ENCODE peak calls at places on chromosomes 4 and X, in nine cellular contexts. D is suprapubic skin, A is sigmoid colon, W is ovary, K is H1, E is IMR-90, I is endothelial cell of umbilical vein, P is stomach, Q is breast epithelium. F is an unnamed sample.

GRCh38 chr4:13248621-13249298 is 235.4 kb downstream of the RAB28 start:
- DNase-seq in Q (no peak), E (peak; percentile 6), W (no peak), P (no peak), D (no peak), K (no peak), I (no peak), A (no peak), F (no peak)

GRCh38 chr4:2396781-2397368 is 21.6 kb downstream of the ZFYVE28 start:
- DNase-seq in P (no peak), A (no peak), W (no peak), E (no peak), K (no peak), I (no peak), Q (no peak), D (no peak), F (no peak)

GRCh38 chr4:5098176-5098575 is 46.9 kb downstream of the STK32B start:
- DNase-seq in P (no peak), E (peak; percentile 41), K (no peak), D (no peak), Q (no peak), I (no peak), W (no peak), A (no peak), F (no peak)

GRCh38 chrX:45756562-45756961 is 555.9 kb upstream of the DIPK2B start:
- DNase-seq in I (peak; percentile 6), P (no peak), D (no peak), K (no peak), Q (no peak), W (no peak), E (no peak), A (no peak), F (no peak)

GRCh38 chrX:70171636-70172035 is 5.6 kb upstream of the DGAT2L6 start:
- DNase-seq in W (no peak), D (no peak), I (no peak), Q (no peak), K (no peak), A (no peak), E (peak; percentile 21), P (no peak), F (no peak)

GRCh38 chr4:77001907-77002306 is 52.4 kb downstream of the SEPTIN11 start:
- DNase-seq in D (no peak), E (peak; percentile 79), W (no peak), P (no peak), I (peak; percentile 87), K (no peak), Q (no peak), A (no peak), F (no peak)

GRCh38 chr4:52059372-52059771 is 8.3 kb downstream of the SPATA18 start:
- DNase-seq in Q (peak; percentile 34), E (peak; percentile 46), K (no peak), I (peak; percentile 84), P (peak; percentile 34), A (no peak), D (no peak), W (no peak), F (no peak)

GRCh38 chrX:40444798-40445496 is 135.8 kb upstream of the ATP6AP2 start:
- DNase-seq in I (no peak), P (no peak), D (no peak), A (no peak), Q (no peak), E (no peak), W (no peak), K (no peak), F (no peak)

GRCh38 chr4:94504545-94504944 is 52.8 kb downstream of the PDLIM5 start:
- DNase-seq in Q (no peak), K (no peak), I (no peak), W (no peak), A (no peak), P (no peak), E (peak; percentile 41), D (no peak), F (no peak)

GRCh38 chr4:133452669-133453068 is 303.6 kb downstream of the PCDH10 start:
- DNase-seq in E (no peak), A (no peak), K (no peak), P (no peak), W (no peak), Q (no peak), I (peak; percentile 41), D (no peak), F (no peak)

GRCh38 chr4:91427171-91427570 is 876.6 kb upstream of the GRID2 start:
- DNase-seq in Q (no peak), K (no peak), I (no peak), P (no peak), W (no peak), D (no peak), E (no peak), A (no peak), F (no peak)

GRCh38 chr4:182015893-182016292 is 227.3 kb upstream of the TENM3 start:
- DNase-seq in D (no peak), E (peak; percentile 40), I (no peak), W (no peak), Q (no peak), K (no peak), P (no peak), A (no peak), F (no peak)

GRCh38 chr4:154465085-154465484 is 26.5 kb downstream of the DCHS2 start:
- DNase-seq in Q (no peak), P (no peak), I (no peak), A (no peak), D (no peak), E (no peak), K (no peak), W (no peak), F (no peak)

DNA sequence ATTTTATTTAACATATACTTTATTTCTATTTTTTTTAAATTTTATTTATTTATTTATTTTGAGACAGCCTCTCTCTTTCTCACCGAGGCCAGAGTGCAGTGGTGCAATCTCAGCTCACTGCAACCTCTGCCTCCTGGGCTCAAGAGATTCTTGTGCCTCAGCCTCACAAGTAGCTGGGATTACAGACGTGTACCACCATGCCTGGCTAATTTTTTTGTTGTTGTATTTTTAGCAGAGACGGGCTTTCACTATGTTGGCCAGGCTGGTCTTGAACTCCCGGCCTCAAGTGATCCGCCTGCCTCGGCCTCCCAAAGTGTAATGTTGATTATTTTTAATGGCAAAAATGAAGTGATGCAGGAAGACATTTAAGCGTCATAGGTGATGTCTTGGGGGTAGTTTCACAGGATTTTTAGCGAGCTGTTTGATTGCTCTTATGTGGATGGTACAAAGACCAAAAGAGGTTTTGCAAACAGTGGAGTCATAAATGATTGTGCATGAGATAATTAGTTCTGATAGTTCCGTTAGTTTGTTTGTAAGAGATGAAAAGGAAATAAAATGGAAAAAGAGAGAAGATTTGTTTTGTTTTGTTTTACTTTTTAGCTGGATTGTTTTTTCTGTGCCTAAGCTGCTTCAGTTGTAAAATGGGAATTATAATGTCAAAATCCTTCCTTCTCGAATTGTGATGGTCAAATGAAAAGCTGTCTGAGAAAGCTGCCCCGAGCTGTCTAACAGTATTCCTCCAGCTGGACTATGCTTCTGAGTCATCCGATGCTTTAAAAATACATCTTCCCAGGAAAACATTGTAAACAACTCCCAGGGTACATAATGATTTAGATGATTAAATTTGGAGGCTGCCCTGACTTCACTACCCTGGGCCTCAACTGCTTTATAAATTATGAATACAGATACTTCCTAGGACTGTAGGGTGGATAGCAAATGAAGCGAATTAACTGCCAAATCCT is 14.7 kb downstream of the RHOH start:
- DNase-seq in K (no peak), A (no peak), Q (no peak), W (no peak), E (peak; percentile 41), P (no peak), I (no peak), D (no peak), F (no peak)
- H3K4me3 ChIP-seq in K (no peak overlapping the region), A (no peak overlapping the region), Q (no peak overlapping the region), W (no peak overlapping the region), E (no peak overlapping the region), P (no peak overlapping the region), I (no peak overlapping the region), D (no peak overlapping the region), F (no peak overlapping the region)

DNA sequence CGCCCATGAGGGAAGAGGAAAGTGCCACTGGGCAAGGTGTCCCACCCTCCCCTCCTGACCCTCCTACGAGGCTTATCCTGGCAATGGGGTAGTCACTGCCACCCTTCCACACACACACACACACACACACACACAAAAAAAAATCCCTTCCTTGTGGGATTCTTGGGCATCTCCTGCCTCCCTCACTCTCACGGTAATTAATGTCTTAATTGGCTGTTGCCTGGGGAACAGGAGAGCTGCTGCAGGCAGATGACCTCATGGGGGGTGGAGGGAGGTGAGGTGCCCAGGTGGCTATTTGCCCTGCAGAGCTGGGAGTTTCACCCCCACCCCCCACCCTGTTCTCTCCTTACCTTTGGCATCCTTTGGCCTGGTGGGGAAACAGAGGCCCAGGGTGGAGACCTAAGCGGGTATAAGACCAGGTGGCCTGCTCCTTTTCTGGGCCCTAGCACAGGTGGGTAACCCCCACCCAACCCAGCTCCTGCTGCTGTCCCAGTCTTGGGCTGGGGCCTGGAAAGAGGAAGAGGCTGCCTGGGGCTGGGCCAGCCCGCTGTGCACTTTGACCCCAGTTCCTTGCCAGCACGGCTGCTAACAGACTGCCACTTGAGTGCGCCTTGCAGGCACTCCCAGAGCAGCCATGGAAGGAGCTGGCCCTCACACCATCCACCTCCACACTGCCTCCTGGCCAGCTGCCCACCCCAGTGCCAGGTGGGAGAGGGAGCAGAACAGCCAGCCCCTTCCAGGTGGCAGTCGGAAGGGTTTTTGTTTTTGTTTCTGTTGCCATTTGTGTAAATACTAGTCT is 12.6 kb downstream of the EFNB1 start:
- DNase-seq in I (no peak), P (peak; percentile 80), A (no peak), K (no peak), E (no peak), Q (no peak), W (no peak), D (no peak), F (no peak)
- TF ChIP-seq POLR2A in I (no peak), P (no peak), A (no peak), K (no peak), E (no peak), Q (no peak), W (no peak), D (no peak), F (no peak)

GRCh38 chr4:8028884-8029568 is 89.4 kb upstream of the AFAP1 start:
- DNase-seq in I (no peak), W (no peak), K (no peak), A (no peak), D (no peak), E (no peak), Q (no peak), P (no peak), F (no peak)
- H3K4me3 ChIP-seq in I (no peak overlapping the region), W (no peak overlapping the region), K (no peak overlapping the region), A (no peak overlapping the region), D (no peak overlapping the region), E (no peak overlapping the region), Q (no peak overlapping the region), P (no peak overlapping the region), F (no peak overlapping the region)

DNA sequence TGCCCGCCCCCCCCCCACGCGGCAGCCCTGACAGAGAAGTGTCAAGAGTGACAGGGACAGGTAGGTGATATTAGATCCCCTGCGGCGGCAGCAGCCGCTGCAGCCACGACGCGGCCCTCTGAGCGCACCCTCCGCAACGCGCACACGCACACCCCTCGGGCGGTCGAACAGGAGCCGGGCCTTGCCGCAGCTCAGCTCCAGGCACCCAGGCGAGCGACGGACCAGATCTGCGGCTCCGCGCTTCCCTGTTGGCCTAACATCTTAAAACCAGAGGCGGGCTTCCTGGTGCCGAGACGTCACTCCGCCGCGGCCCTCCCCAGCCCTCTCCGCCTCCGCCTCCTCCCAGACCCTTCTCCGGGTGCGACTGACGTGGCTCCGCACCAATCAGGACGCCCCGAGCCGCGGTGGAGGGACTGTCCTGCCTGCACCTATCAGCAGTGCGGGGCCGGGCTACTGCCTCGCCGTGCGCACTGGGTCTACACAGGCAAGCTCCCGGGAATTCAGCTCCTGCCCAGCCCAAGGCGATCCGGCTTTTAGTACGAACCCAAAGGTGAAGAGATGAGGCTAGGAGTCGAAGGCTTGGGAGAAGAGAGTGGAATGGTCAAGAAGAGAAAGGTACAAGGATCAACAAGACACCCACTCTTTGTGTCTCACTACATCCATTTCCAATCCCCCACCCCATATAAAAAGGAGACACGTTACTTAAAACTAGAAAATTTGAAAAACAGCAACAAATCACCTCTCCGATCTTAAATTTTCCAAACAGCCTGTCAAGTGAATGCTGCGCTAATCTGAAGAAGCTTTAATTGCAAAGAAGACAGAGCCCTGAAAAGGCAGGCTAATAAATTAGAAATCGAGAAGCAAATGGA is at the start of gene PITX2:
- DNase-seq in K (peak; percentile 99), W (peak; percentile 67), D (peak; percentile 97), P (no peak), A (peak; percentile 70), Q (peak; percentile 61), E (peak; percentile 95), I (peak; percentile 89), F (peak; percentile 97)
- TF ChIP-seq POLR2A in K (no peak), W (no peak), D (no peak), P (no peak), A (no peak), Q (no peak), E (no peak), I (no peak), F (no peak)

F was measured in lower leg skin.